ENCODE peak calls at places on chromosomes 13 and 19, in six cellular contexts. N is tibial artery, L is cardiac muscle cell, R is SJSA1, X is Peyer's patch, D is RCC 7860. I is an unnamed sample.

GRCh38 chr19:15015946-15016542 is 33.2 kb upstream of the CASP14 start:
- DNase-seq in D (no peak), L (peak; percentile 36), R (peak; percentile 7), X (no peak), N (no peak), I (no peak)

GRCh38 chr19:53172892-53173291 is 14.0 kb upstream of the ZNF347 start:
- DNase-seq in D (no peak), X (no peak), N (no peak), L (peak; percentile 27), R (no peak), I (no peak)

GRCh38 chr13:73984949-73985691 is 149.1 kb downstream of the KLF12 start:
- DNase-seq in D (no peak), N (no peak), X (no peak), L (peak; percentile 68), R (no peak), I (peak; percentile 51)

GRCh38 chr19:11338569-11339253 is 746 bp downstream of the RAB3D start:
- DNase-seq in L (no peak), R (no peak), N (no peak), D (no peak), X (no peak), I (no peak)

GRCh38 chr19:30719189-30719990 is 347.2 kb downstream of the ZNF536 start:
- DNase-seq in L (peak; percentile 52), X (peak; percentile 69), D (no peak), R (peak; percentile 63), N (no peak), I (no peak)

GRCh38 chr19:16514383-16515019 is 18.3 kb downstream of the C19orf44 start:
- DNase-seq in L (no peak), X (no peak), N (no peak), R (no peak), D (no peak), I (no peak)

GRCh38 chr19:7932276-7932929 is 6.5 kb upstream of the CTXN1 start:
- DNase-seq in N (no peak), X (no peak), D (no peak), L (no peak), R (no peak), I (no peak)

GRCh38 chr19:27966390-27966816 is 1246.5 kb downstream of the UQCRFS1 start:
- DNase-seq in N (no peak), X (no peak), L (peak; percentile 34), R (no peak), D (no peak), I (no peak)

GRCh38 chr13:41930154-41930553 is 30.8 kb downstream of the VWA8 start:
- DNase-seq in R (no peak), N (no peak), L (no peak), X (no peak), D (no peak), I (no peak)

GRCh38 chr13:51417716-51418115 is 35.1 kb downstream of the INTS6 start:
- DNase-seq in D (no peak), N (no peak), L (no peak), R (no peak), X (no peak), I (no peak)

GRCh38 chr13:40120288-40120687 is 464.8 kb downstream of the COG6 start:
- DNase-seq in R (no peak), N (no peak), D (no peak), L (peak; percentile 88), X (no peak), I (no peak)

GRCh38 chr13:33228645-33229445 is 56.7 kb downstream of the STARD13 start:
- DNase-seq in N (no peak), R (peak; percentile 82), D (peak; percentile 36), X (no peak), L (peak; percentile 67), I (no peak)

GRCh38 chr19:43290568-43291359 is 21.4 kb upstream of the PSG9 start:
- DNase-seq in R (no peak), L (peak; percentile 14), D (no peak), X (no peak), N (no peak), I (no peak)

GRCh38 chr19:21052902-21053301 is 29.1 kb upstream of the ZNF714 start:
- DNase-seq in L (no peak), N (no peak), R (no peak), D (no peak), X (no peak), I (no peak)

GRCh38 chr19:39470724-39471339 is 9.8 kb upstream of the TIMM50 start:
- DNase-seq in D (no peak), X (no peak), N (no peak), R (no peak), L (no peak), I (no peak)

GRCh38 chr13:67367385-67367784 is 137.2 kb upstream of the PCDH9 start:
- DNase-seq in R (no peak), L (peak; percentile 13), X (no peak), D (no peak), N (no peak), I (no peak)

GRCh38 chr19:3179739-3180293 is 1.2 kb downstream of the S1PR4 start:
- DNase-seq in D (no peak), X (peak; percentile 48), L (no peak), R (no peak), N (no peak), I (peak; percentile 23)

GRCh38 chr13:96551540-96551939 is 442.7 kb downstream of the OXGR1 start:
- DNase-seq in R (no peak), N (no peak), X (no peak), D (no peak), L (no peak), I (no peak)